ENCODE peak calls at places on chromosomes 1 and 21, in five cellular contexts. R is breast epithelium, L is lung, N is tibial artery, V is A549. T is an unnamed sample.

GRCh38 chr1:151547119-151547899 is 7.2 kb downstream of the TUFT1 start:
- DNase-seq in R (peak; percentile 93), L (peak; percentile 84), N (peak; percentile 75), V (peak; percentile 88), T (no peak)

GRCh38 chr1:65221638-65222421 is 73.8 kb downstream of the AK4 start:
- DNase-seq in R (no peak), L (no peak), N (no peak), V (no peak), T (no peak)

GRCh38 chr1:118122234-118123004 is 62.6 kb downstream of the SPAG17 start:
- DNase-seq in R (no peak), L (no peak), N (no peak), V (no peak), T (no peak)

GRCh38 chr1:15430787-15431570 is 7.3 kb upstream of the CTRC start:
- DNase-seq in R (peak; percentile 36), L (peak; percentile 69), N (peak; percentile 82), V (no peak), T (peak; percentile 70)

GRCh38 chr1:33974147-33974546 is 110.3 kb downstream of the HMGB4 start:
- DNase-seq in R (no peak), L (no peak), N (peak; percentile 66), V (no peak), T (no peak)

GRCh38 chr1:71045463-71046028 is 2.1 kb downstream of the PTGER3 start:
- DNase-seq in R (no peak), L (no peak), N (peak; percentile 54), V (no peak), T (no peak)

GRCh38 chr1:32077451-32077850 is 4.7 kb downstream of the TMEM39B start:
- DNase-seq in R (no peak), L (no peak), N (no peak), V (no peak), T (no peak)

GRCh38 chr1:55272994-55273393 is 57.8 kb upstream of the USP24 start:
- DNase-seq in R (no peak), L (no peak), N (no peak), V (no peak), T (no peak)

GRCh38 chr21:35048183-35048601 is 910 bp downstream of the RUNX1 start:
- DNase-seq in R (no peak), L (peak; percentile 32), N (no peak), V (no peak), T (peak; percentile 29)

GRCh38 chr1:61277129-61277801 is 194.9 kb downstream of the NFIA start:
- DNase-seq in R (no peak), L (no peak), N (no peak), V (no peak), T (no peak)

GRCh38 chr1:63632110-63632509 is 38.9 kb downstream of the PGM1 start:
- DNase-seq in R (no peak), L (no peak), N (no peak), V (no peak), T (no peak)

GRCh38 chr1:170670751-170671628 is 7.1 kb downstream of the PRRX1 start:
- DNase-seq in R (no peak), L (no peak), N (peak; percentile 88), V (no peak), T (no peak)

GRCh38 chr1:212860713-212861581 is 2.9 kb downstream of the FLVCR1 start:
- DNase-seq in R (no peak), L (no peak), N (no peak), V (no peak), T (no peak)

GRCh38 chr1:211472724-211473123 is 19.2 kb downstream of the RD3 start:
- DNase-seq in R (no peak), L (no peak), N (no peak), V (no peak), T (no peak)

GRCh38 chr1:84698151-84698651 is 7.9 kb upstream of the SSX2IP start:
- DNase-seq in R (no peak), L (no peak), N (no peak), V (no peak), T (no peak)

GRCh38 chr1:55067914-55068313 is 28.6 kb downstream of the PCSK9 start:
- DNase-seq in R (no peak), L (no peak), N (no peak), V (no peak), T (no peak)

GRCh38 chr1:223731076-223731770 is 18.9 kb downstream of the CAPN2 start:
- DNase-seq in R (peak; percentile 56), L (peak; percentile 73), N (peak; percentile 90), V (no peak), T (no peak)

GRCh38 chr21:35476616-35477395 is 427.7 kb upstream of the RUNX1 start:
- DNase-seq in R (no peak), L (no peak), N (no peak), V (no peak), T (no peak)

GRCh38 chr1:16986596-16987361 is 6.4 kb upstream of the MFAP2 start:
- DNase-seq in R (no peak), L (no peak), N (no peak), V (peak; percentile 35), T (no peak)

GRCh38 chr21:36369064-36369685 is 16.0 kb upstream of the CHAF1B start:
- DNase-seq in R (no peak), L (no peak), N (no peak), V (no peak), T (no peak)

GRCh38 chr1:182163821-182164223 is 102.3 kb upstream of the ZNF648 start:
- DNase-seq in R (no peak), L (no peak), N (peak; percentile 81), V (no peak), T (no peak)

GRCh38 chr1:201302168-201302896 is 19.0 kb downstream of the PKP1 start:
- DNase-seq in R (no peak), L (no peak), N (no peak), V (no peak), T (no peak)

GRCh38 chr1:71492298-71493041 is 411.6 kb upstream of the ZRANB2 start:
- DNase-seq in R (no peak), L (no peak), N (no peak), V (no peak), T (no peak)

GRCh38 chr1:150281221-150281757 is 1.1 kb upstream of the CIART start:
- DNase-seq in R (peak; percentile 50), L (peak; percentile 61), N (peak; percentile 86), V (peak; percentile 53), T (peak; percentile 39)

GRCh38 chr1:92218559-92218958 is 844 bp downstream of the C1orf146 start:
- DNase-seq in R (no peak), L (no peak), N (no peak), V (no peak), T (no peak)

GRCh38 chr1:115536279-115536816 is 105.4 kb upstream of the VANGL1 start:
- DNase-seq in R (no peak), L (no peak), N (no peak), V (no peak), T (no peak)

GRCh38 chr1:85504417-85504816 is 39.5 kb upstream of the DDAH1 start:
- DNase-seq in R (no peak), L (no peak), N (no peak), V (no peak), T (no peak)

GRCh38 chr1:67558449-67559193 is 126.4 kb upstream of the GADD45A start:
- DNase-seq in R (no peak), L (no peak), N (no peak), V (no peak), T (no peak)

GRCh38 chr1:73832276-73832825 is 365.6 kb downstream of the LRRIQ3 start:
- DNase-seq in R (no peak), L (no peak), N (no peak), V (no peak), T (no peak)

GRCh38 chr1:176692988-176693696 is 230.2 kb downstream of the PAPPA2 start:
- DNase-seq in R (no peak), L (no peak), N (no peak), V (no peak), T (no peak)
- H3K27ac ChIP-seq in R (no peak overlapping the region), L (peak overlapping the region; percentile 86), N (no peak overlapping the region), V (no peak overlapping the region), T (no peak overlapping the region)

DNA sequence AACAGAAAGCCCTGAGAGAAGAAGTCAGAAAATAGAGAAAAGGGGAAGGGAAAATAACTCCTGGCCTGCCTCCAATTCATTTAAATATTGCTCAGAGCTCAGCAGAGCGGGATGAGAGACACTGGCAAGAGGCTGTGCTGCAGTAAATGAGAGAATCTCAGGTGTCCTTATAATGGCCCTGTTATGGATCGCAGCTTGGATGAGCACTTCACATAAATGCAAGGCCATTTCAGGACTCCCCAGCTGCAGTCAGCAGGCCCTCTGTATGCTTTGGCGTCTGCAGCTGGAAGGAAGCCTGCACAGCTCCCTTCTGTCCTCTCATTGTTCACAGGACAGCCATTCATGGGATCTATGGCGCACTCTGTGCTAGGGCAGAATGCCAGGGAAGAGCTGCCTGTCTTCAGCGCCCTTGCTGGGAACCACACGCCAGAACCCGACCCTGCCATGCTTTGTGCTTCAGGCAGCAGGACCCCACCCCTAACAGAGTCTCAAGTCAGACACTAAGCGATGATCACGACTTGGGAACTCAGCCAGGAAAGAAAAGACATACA is 20.7 kb upstream of the ABCB10 start:
- DNase-seq in R (peak; percentile 32), L (no peak), N (peak; percentile 81), V (no peak), T (no peak)
- TF ChIP-seq CTCF in R (no peak), L (no peak), N (no peak), V (no peak), T (no peak)

GRCh38 chr21:27564684-27565280 is 597.9 kb upstream of the ADAMTS5 start:
- DNase-seq in R (peak; percentile 22), L (no peak), N (no peak), V (no peak), T (no peak)
- H3K9me3 ChIP-seq in R (no peaks in the 10 kb centered on the region), L (no peaks in the 10 kb centered on the region), N (no peaks in the 10 kb centered on the region), V (no peaks in the 10 kb centered on the region), T (no peaks in the 10 kb centered on the region)

GRCh38 chr1:10511494-10511885 is 36.7 kb downstream of the PEX14 start:
- DNase-seq in R (no peak), L (no peak), N (no peak), V (no peak), T (no peak)
- H3K27ac ChIP-seq in R (peak overlapping the region; percentile 14), L (no peak overlapping the region), N (no peak overlapping the region), V (peak overlapping the region; percentile 58), T (peak overlapping the region; percentile 69)